ENCODE peak calls at places on chromosomes 3 and 15, in five cellular contexts. X is stomach, D is H1, G is uterus, I is IMR-90. E is an unnamed sample.

GRCh38 chr15:85777291-85778106 is 17.2 kb downstream of the KLHL25 start:
- DNase-seq in X (no peak), D (no peak), G (no peak), I (no peak), E (no peak)

GRCh38 chr15:58521293-58521991 is 89.7 kb downstream of the LIPC start:
- DNase-seq in X (no peak), I (peak), D (no peak), G (no peak), E (no peak)

GRCh38 chr3:49295489-49296058 is 18.5 kb upstream of the C3orf62 start:
- DNase-seq in X (no peak), D (no peak), G (no peak), I (peak), E (no peak)

GRCh38 chr15:99564221-99565030 is 1.4 kb upstream of the MEF2A start:
- DNase-seq in X (no peak), D (no peak), I (peak), G (peak), E (no peak)

GRCh38 chr3:129605593-129606521 is 619 bp downstream of the PLXND1 start:
- DNase-seq in D (peak), I (peak), X (peak), G (peak), E (no peak)

GRCh38 chr3:197259096-197259495 is 39.3 kb downstream of the DLG1 start:
- DNase-seq in X (no peak), I (no peak), G (no peak), D (no peak), E (no peak)

GRCh38 chr3:50913279-50913678 is 238.6 kb downstream of the DOCK3 start:
- DNase-seq in D (no peak), I (no peak), X (peak), G (no peak), E (no peak)

GRCh38 chr3:88031543-88032148 is 27.2 kb downstream of the CGGBP1 start:
- DNase-seq in X (no peak), G (no peak), D (no peak), I (peak), E (no peak)

GRCh38 chr3:27228805-27229204 is 140.4 kb downstream of the NEK10 start:
- DNase-seq in I (no peak), D (no peak), X (no peak), G (no peak), E (no peak)

GRCh38 chr3:184773341-184774186 is 38.4 kb upstream of the VPS8 start:
- DNase-seq in I (no peak), G (peak), D (no peak), X (no peak), E (no peak)

GRCh38 chr3:162391301-162391700 is 894.7 kb downstream of the OTOL1 start:
- DNase-seq in X (no peak), G (no peak), D (no peak), I (peak), E (no peak)

GRCh38 chr3:149621218-149622005 is 36.4 kb downstream of the WWTR1 start:
- DNase-seq in G (no peak), X (no peak), D (no peak), I (peak), E (no peak)

GRCh38 chr3:59327324-59327939 is 277.6 kb upstream of the CFAP20DC start:
- DNase-seq in X (no peak), D (no peak), I (peak), G (no peak), E (no peak)

GRCh38 chr15:74982183-74982582 is 13.2 kb upstream of the SCAMP5 start:
- DNase-seq in D (no peak), X (no peak), G (no peak), I (no peak), E (no peak)

GRCh38 chr3:149339931-149340309 is 6.5 kb upstream of the TM4SF18 start:
- DNase-seq in D (no peak), I (peak), G (peak), X (peak), E (no peak)

GRCh38 chr3:127953636-127954035 is 38.6 kb downstream of the KBTBD12 start:
- DNase-seq in D (no peak), X (no peak), I (peak), G (no peak), E (no peak)

GRCh38 chr3:138775254-138775595 is 59.5 kb downstream of the PIK3CB start:
- DNase-seq in X (no peak), D (peak), G (no peak), I (no peak), E (no peak)

GRCh38 chr3:171446801-171447578 is 13.2 kb downstream of the TNIK start:
- DNase-seq in G (no peak), D (no peak), I (peak), X (no peak), E (no peak)

GRCh38 chr3:52683611-52684010 is 2.1 kb downstream of the PBRM1 start:
- DNase-seq in X (no peak), I (no peak), D (no peak), G (no peak), E (no peak)

GRCh38 chr15:41971893-41972340 is 440 bp downstream of the EHD4 start:
- DNase-seq in D (peak), X (peak), I (no peak), G (peak), E (no peak)

GRCh38 chr15:80915462-80915861 is 74.2 kb downstream of the MESD start:
- DNase-seq in I (no peak), D (peak), X (no peak), G (no peak), E (no peak)

GRCh38 chr3:87088984-87089841 is 98.3 kb upstream of the VGLL3 start:
- DNase-seq in D (peak), I (peak), G (peak), X (peak), E (peak)

GRCh38 chr3:144128117-144128892 is 156.7 kb downstream of the DIPK2A start:
- DNase-seq in I (no peak), D (no peak), G (no peak), X (no peak), E (peak)
- TF ChIP-seq POLR2A in I (no peak), D (no peak), G (no peak), X (no peak), E (peak)

GRCh38 chr3:114308830-114309229 is 15.0 kb downstream of the TIGIT start:
- DNase-seq in G (no peak), D (no peak), X (no peak), I (no peak), E (no peak)
- TF ChIP-seq POLR2A in G (no peak), D (no peak), X (no peak), I (no peak), E (peak)

GRCh38 chr3:112482675-112483074 is 16.6 kb downstream of the BTLA start:
- DNase-seq in I (no peak), X (no peak), D (no peak), G (no peak), E (no peak)

GRCh38 chr3:112484352-112484751 is 14.9 kb downstream of the BTLA start:
- DNase-seq in G (no peak), D (no peak), X (no peak), I (no peak), E (no peak)

GRCh38 chr3:112486811-112487505 is 12.3 kb downstream of the BTLA start:
- DNase-seq in D (no peak), G (no peak), X (no peak), I (no peak), E (no peak)

GRCh38 chr3:112477891-112478290 is 21.4 kb downstream of the BTLA start:
- DNase-seq in G (no peak), X (no peak), D (no peak), I (no peak), E (no peak)

GRCh38 chr3:112481342-112481870 is 17.9 kb downstream of the BTLA start:
- DNase-seq in D (no peak), I (no peak), X (no peak), G (no peak), E (no peak)
- TF ChIP-seq POLR2A in D (no peak), I (no peak), X (no peak), G (no peak), E (peak)

GRCh38 chr3:15269091-15269989 is 63.0 kb downstream of the SH3BP5 start:
- DNase-seq in G (peak), X (peak), I (peak), D (peak), E (no peak)
- TF ChIP-seq POLR2A in G (peak), X (no peak), I (no peak), D (no peak), E (no peak)

DNA sequence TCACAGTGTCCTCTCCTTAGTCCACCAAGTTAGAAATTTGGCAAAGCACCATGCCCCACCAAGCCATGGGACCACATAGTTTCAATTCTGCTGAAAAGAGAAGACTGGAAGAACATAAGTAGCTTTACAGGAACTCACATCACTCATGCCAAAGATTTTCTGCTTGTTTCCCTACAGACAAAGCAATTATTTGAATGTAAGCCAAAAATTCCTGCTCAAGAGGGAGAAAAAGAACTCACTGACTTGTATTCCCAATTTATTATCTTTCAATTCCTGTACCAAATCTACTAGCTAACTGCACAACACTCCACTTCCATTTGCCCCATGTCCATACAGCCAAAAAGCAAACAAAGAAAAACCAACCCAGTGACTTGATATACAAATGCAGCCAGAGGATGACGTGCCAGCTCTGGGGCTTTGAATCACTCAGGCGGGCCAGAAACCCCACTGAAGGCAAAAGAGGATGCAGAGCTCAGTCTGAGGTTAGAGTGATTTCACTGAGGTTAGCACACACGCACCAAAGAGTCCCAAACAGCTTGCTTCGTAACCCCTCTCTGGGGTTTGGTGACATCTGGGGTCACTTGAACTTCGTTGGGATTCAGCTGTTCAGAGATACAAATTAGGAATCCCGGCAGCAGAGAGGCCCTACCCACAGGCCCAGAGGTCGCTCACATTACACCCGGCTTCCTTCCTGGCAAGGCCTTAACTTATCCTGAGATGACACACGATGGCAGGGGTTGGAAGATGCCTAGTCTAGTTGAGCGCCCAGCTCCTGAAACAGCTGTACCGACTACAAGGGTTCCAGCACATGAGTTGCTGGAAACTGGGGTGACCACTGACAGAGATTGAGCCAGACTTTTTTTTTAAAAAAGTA is 1.7 kb downstream of the RFTN1 start:
- DNase-seq in D (no peak), G (peak), X (peak), I (peak), E (peak)
- TF ChIP-seq POLR2A in D (no peak), G (no peak), X (no peak), I (peak), E (peak)

DNA sequence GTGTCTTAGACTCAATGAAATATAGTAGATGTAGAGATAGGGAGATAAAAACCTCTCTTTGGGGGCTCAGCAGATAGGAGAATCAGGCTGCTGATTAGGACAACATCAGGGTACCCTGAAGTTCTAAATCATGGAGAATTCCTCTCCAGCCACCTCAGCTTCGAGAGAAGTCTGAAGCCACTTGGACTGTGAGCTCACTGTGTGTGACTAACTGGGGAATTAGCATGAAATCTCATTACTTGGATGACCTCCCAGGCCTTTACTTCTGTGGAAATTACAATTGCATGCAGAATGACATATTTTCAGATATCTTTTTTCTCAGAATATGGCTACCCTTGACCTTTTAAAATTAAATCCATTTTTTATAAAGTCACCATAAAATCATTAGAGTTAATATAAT is 128.0 kb upstream of the MRPL3 start:
- DNase-seq in X (no peak), D (no peak), I (no peak), G (no peak), E (no peak)
- TF ChIP-seq POLR2A in X (no peak), D (no peak), I (no peak), G (no peak), E (no peak)

GRCh38 chr3:123552768-123553167 is 32.1 kb downstream of the HACD2 start:
- DNase-seq in X (no peak), G (no peak), I (no peak), D (no peak), E (no peak)
- TF ChIP-seq POLR2A in X (no peak), G (no peak), I (no peak), D (no peak), E (no peak)

DNA sequence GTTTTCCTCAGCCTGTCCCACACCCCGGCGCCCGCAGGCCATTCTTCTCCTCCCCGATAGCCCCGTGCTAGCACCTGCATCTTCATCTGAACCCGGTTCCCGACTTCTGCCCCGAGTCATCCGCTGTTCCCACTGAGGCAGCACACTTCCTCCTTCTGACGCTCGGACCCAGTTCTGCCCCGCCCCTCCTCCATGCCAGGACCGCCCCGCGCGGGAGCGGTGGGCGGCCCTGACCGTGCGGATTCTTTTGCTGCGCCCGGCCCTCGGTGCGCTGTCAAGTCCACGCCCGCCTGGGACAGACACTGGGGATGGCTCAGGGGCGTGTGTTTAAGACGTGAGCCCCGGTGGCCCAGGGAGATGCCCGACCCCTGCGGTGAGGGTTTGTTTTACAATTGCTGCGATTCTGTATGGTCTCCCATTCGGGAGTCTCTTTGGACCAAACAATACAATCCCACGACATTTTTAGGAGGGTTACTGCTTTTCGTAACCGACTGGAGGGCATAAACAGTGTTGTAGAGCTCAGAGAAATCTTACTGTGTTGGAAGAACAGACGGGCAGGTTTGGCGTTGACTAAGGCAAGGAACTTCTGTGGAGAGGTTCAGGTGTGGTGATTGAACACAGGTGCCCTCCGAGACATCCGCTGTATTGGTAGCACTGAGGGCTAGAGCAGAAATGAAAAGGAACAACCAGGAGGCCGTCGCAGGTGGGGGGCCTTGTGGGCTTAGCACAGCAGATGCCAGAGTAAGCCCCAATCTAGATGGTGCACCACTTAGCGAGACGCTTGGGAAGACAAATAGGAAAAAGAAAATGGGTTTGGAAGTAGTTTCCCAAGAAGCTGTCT is 716 bp downstream of the PTPN23 start:
- DNase-seq in D (no peak), X (peak), I (peak), G (peak), E (peak)
- TF ChIP-seq POLR2A in D (no peak), X (no peak), I (peak), G (no peak), E (peak)